ENCODE peak calls at places on chromosome 13, in ten cellular contexts. One of them, this sample, is unnamed.

GRCh38 chr13:44906758-44907157 is 82.5 kb downstream of the NUFIP1 start:
- DNase-seq in C1 segment of cervical spinal cord: peak
- DNase-seq in neural crest cell: no peak
- DNase-seq in substantia nigra: peak
- DNase-seq in iPS-NIHi11: no peak
- DNase-seq in stimulated activated CD8-positive, alpha-beta memory T cell treated with anti-CD3 and anti-CD28 coated beads, Interleukin-4, amount 100 ng/mL, for 48 hours: no peak
- DNase-seq in tibial nerve: no peak
- DNase-seq in ecto neural progenitor cell: no peak
- DNase-seq in stimulated activated CD4-positive, alpha-beta T cell treated with anti-CD3 and anti-CD28 coated beads, TNF-alpha, amount 100 ng/mL, for 1 hour: no peak
- DNase-seq in erythroblast: no peak
- DNase-seq in this sample: no peak

GRCh38 chr13:107743100-107743499 is 472.2 kb downstream of the LIG4 start:
- DNase-seq in C1 segment of cervical spinal cord: no peak
- DNase-seq in neural crest cell: no peak
- DNase-seq in substantia nigra: no peak
- DNase-seq in iPS-NIHi11: no peak
- DNase-seq in stimulated activated CD8-positive, alpha-beta memory T cell treated with anti-CD3 and anti-CD28 coated beads, Interleukin-4, amount 100 ng/mL, for 48 hours: no peak
- DNase-seq in tibial nerve: no peak
- DNase-seq in ecto neural progenitor cell: no peak
- DNase-seq in stimulated activated CD4-positive, alpha-beta T cell treated with anti-CD3 and anti-CD28 coated beads, TNF-alpha, amount 100 ng/mL, for 1 hour: no peak
- DNase-seq in erythroblast: no peak
- DNase-seq in this sample: no peak

GRCh38 chr13:90868321-90868920 is 479.1 kb upstream of the MIR17HG start:
- DNase-seq in C1 segment of cervical spinal cord: no peak
- DNase-seq in neural crest cell: peak
- DNase-seq in substantia nigra: no peak
- DNase-seq in iPS-NIHi11: no peak
- DNase-seq in stimulated activated CD8-positive, alpha-beta memory T cell treated with anti-CD3 and anti-CD28 coated beads, Interleukin-4, amount 100 ng/mL, for 48 hours: no peak
- DNase-seq in tibial nerve: peak
- DNase-seq in ecto neural progenitor cell: no peak
- DNase-seq in stimulated activated CD4-positive, alpha-beta T cell treated with anti-CD3 and anti-CD28 coated beads, TNF-alpha, amount 100 ng/mL, for 1 hour: no peak
- DNase-seq in erythroblast: peak
- DNase-seq in this sample: no peak

GRCh38 chr13:42707596-42707995 is 73.8 kb upstream of the FAM216B start:
- DNase-seq in C1 segment of cervical spinal cord: no peak
- DNase-seq in neural crest cell: no peak
- DNase-seq in substantia nigra: no peak
- DNase-seq in iPS-NIHi11: no peak
- DNase-seq in stimulated activated CD8-positive, alpha-beta memory T cell treated with anti-CD3 and anti-CD28 coated beads, Interleukin-4, amount 100 ng/mL, for 48 hours: no peak
- DNase-seq in tibial nerve: no peak
- DNase-seq in ecto neural progenitor cell: no peak
- DNase-seq in stimulated activated CD4-positive, alpha-beta T cell treated with anti-CD3 and anti-CD28 coated beads, TNF-alpha, amount 100 ng/mL, for 1 hour: no peak
- DNase-seq in erythroblast: no peak
- DNase-seq in this sample: no peak

GRCh38 chr13:32200741-32201140 is 114.4 kb downstream of the ZAR1L start:
- DNase-seq in C1 segment of cervical spinal cord: peak
- DNase-seq in neural crest cell: no peak
- DNase-seq in substantia nigra: no peak
- DNase-seq in iPS-NIHi11: no peak
- DNase-seq in stimulated activated CD8-positive, alpha-beta memory T cell treated with anti-CD3 and anti-CD28 coated beads, Interleukin-4, amount 100 ng/mL, for 48 hours: no peak
- DNase-seq in tibial nerve: no peak
- DNase-seq in ecto neural progenitor cell: no peak
- DNase-seq in stimulated activated CD4-positive, alpha-beta T cell treated with anti-CD3 and anti-CD28 coated beads, TNF-alpha, amount 100 ng/mL, for 1 hour: no peak
- DNase-seq in erythroblast: no peak
- DNase-seq in this sample: no peak

GRCh38 chr13:28819748-28820098 is 416 bp upstream of the MTUS2 start:
- DNase-seq in C1 segment of cervical spinal cord: peak
- DNase-seq in neural crest cell: peak
- DNase-seq in substantia nigra: no peak
- DNase-seq in iPS-NIHi11: peak
- DNase-seq in stimulated activated CD8-positive, alpha-beta memory T cell treated with anti-CD3 and anti-CD28 coated beads, Interleukin-4, amount 100 ng/mL, for 48 hours: peak
- DNase-seq in tibial nerve: no peak
- DNase-seq in ecto neural progenitor cell: peak
- DNase-seq in stimulated activated CD4-positive, alpha-beta T cell treated with anti-CD3 and anti-CD28 coated beads, TNF-alpha, amount 100 ng/mL, for 1 hour: peak
- DNase-seq in erythroblast: peak
- DNase-seq in this sample: no peak

GRCh38 chr13:112880221-112880641 is 88.8 kb upstream of the MCF2L start:
- DNase-seq in C1 segment of cervical spinal cord: no peak
- DNase-seq in neural crest cell: no peak
- DNase-seq in substantia nigra: no peak
- DNase-seq in iPS-NIHi11: no peak
- DNase-seq in stimulated activated CD8-positive, alpha-beta memory T cell treated with anti-CD3 and anti-CD28 coated beads, Interleukin-4, amount 100 ng/mL, for 48 hours: no peak
- DNase-seq in tibial nerve: no peak
- DNase-seq in ecto neural progenitor cell: no peak
- DNase-seq in stimulated activated CD4-positive, alpha-beta T cell treated with anti-CD3 and anti-CD28 coated beads, TNF-alpha, amount 100 ng/mL, for 1 hour: no peak
- DNase-seq in erythroblast: no peak
- DNase-seq in this sample: no peak

GRCh38 chr13:90899411-90899810 is 448.1 kb upstream of the MIR17HG start:
- DNase-seq in C1 segment of cervical spinal cord: no peak
- DNase-seq in neural crest cell: no peak
- DNase-seq in substantia nigra: no peak
- DNase-seq in iPS-NIHi11: no peak
- DNase-seq in stimulated activated CD8-positive, alpha-beta memory T cell treated with anti-CD3 and anti-CD28 coated beads, Interleukin-4, amount 100 ng/mL, for 48 hours: no peak
- DNase-seq in tibial nerve: no peak
- DNase-seq in ecto neural progenitor cell: no peak
- DNase-seq in stimulated activated CD4-positive, alpha-beta T cell treated with anti-CD3 and anti-CD28 coated beads, TNF-alpha, amount 100 ng/mL, for 1 hour: no peak
- DNase-seq in erythroblast: no peak
- DNase-seq in this sample: no peak

GRCh38 chr13:40503026-40503425 is 163.4 kb downstream of the FOXO1 start:
- DNase-seq in C1 segment of cervical spinal cord: no peak
- DNase-seq in neural crest cell: no peak
- DNase-seq in substantia nigra: no peak
- DNase-seq in iPS-NIHi11: no peak
- DNase-seq in stimulated activated CD8-positive, alpha-beta memory T cell treated with anti-CD3 and anti-CD28 coated beads, Interleukin-4, amount 100 ng/mL, for 48 hours: no peak
- DNase-seq in tibial nerve: no peak
- DNase-seq in ecto neural progenitor cell: no peak
- DNase-seq in stimulated activated CD4-positive, alpha-beta T cell treated with anti-CD3 and anti-CD28 coated beads, TNF-alpha, amount 100 ng/mL, for 1 hour: no peak
- DNase-seq in erythroblast: no peak
- DNase-seq in this sample: no peak

GRCh38 chr13:113318956-113319355 is 21.9 kb downstream of the LAMP1 start:
- DNase-seq in C1 segment of cervical spinal cord: no peak
- DNase-seq in neural crest cell: no peak
- DNase-seq in substantia nigra: no peak
- DNase-seq in iPS-NIHi11: no peak
- DNase-seq in stimulated activated CD8-positive, alpha-beta memory T cell treated with anti-CD3 and anti-CD28 coated beads, Interleukin-4, amount 100 ng/mL, for 48 hours: no peak
- DNase-seq in tibial nerve: no peak
- DNase-seq in ecto neural progenitor cell: no peak
- DNase-seq in stimulated activated CD4-positive, alpha-beta T cell treated with anti-CD3 and anti-CD28 coated beads, TNF-alpha, amount 100 ng/mL, for 1 hour: no peak
- DNase-seq in erythroblast: no peak
- DNase-seq in this sample: no peak

GRCh38 chr13:95319551-95320274 is 18.5 kb upstream of the ABCC4 start:
- DNase-seq in C1 segment of cervical spinal cord: no peak
- DNase-seq in neural crest cell: no peak
- DNase-seq in substantia nigra: no peak
- DNase-seq in iPS-NIHi11: no peak
- DNase-seq in stimulated activated CD8-positive, alpha-beta memory T cell treated with anti-CD3 and anti-CD28 coated beads, Interleukin-4, amount 100 ng/mL, for 48 hours: no peak
- DNase-seq in tibial nerve: no peak
- DNase-seq in ecto neural progenitor cell: no peak
- DNase-seq in stimulated activated CD4-positive, alpha-beta T cell treated with anti-CD3 and anti-CD28 coated beads, TNF-alpha, amount 100 ng/mL, for 1 hour: no peak
- DNase-seq in erythroblast: no peak
- DNase-seq in this sample: no peak

GRCh38 chr13:110649551-110649950 is 34.2 kb downstream of the NAXD start:
- DNase-seq in C1 segment of cervical spinal cord: no peak
- DNase-seq in neural crest cell: no peak
- DNase-seq in substantia nigra: no peak
- DNase-seq in iPS-NIHi11: no peak
- DNase-seq in stimulated activated CD8-positive, alpha-beta memory T cell treated with anti-CD3 and anti-CD28 coated beads, Interleukin-4, amount 100 ng/mL, for 48 hours: no peak
- DNase-seq in tibial nerve: no peak
- DNase-seq in ecto neural progenitor cell: no peak
- DNase-seq in stimulated activated CD4-positive, alpha-beta T cell treated with anti-CD3 and anti-CD28 coated beads, TNF-alpha, amount 100 ng/mL, for 1 hour: no peak
- DNase-seq in erythroblast: no peak
- DNase-seq in this sample: no peak

GRCh38 chr13:48585456-48585840 is 52.6 kb upstream of the RCBTB2 start:
- DNase-seq in C1 segment of cervical spinal cord: peak
- DNase-seq in neural crest cell: peak
- DNase-seq in substantia nigra: peak
- DNase-seq in iPS-NIHi11: no peak
- DNase-seq in stimulated activated CD8-positive, alpha-beta memory T cell treated with anti-CD3 and anti-CD28 coated beads, Interleukin-4, amount 100 ng/mL, for 48 hours: no peak
- DNase-seq in tibial nerve: no peak
- DNase-seq in ecto neural progenitor cell: no peak
- DNase-seq in stimulated activated CD4-positive, alpha-beta T cell treated with anti-CD3 and anti-CD28 coated beads, TNF-alpha, amount 100 ng/mL, for 1 hour: no peak
- DNase-seq in erythroblast: no peak
- DNase-seq in this sample: no peak

GRCh38 chr13:113036401-113036800 is 67.4 kb downstream of the MCF2L start:
- DNase-seq in C1 segment of cervical spinal cord: no peak
- DNase-seq in neural crest cell: no peak
- DNase-seq in substantia nigra: no peak
- DNase-seq in iPS-NIHi11: no peak
- DNase-seq in stimulated activated CD8-positive, alpha-beta memory T cell treated with anti-CD3 and anti-CD28 coated beads, Interleukin-4, amount 100 ng/mL, for 48 hours: no peak
- DNase-seq in tibial nerve: no peak
- DNase-seq in ecto neural progenitor cell: no peak
- DNase-seq in stimulated activated CD4-positive, alpha-beta T cell treated with anti-CD3 and anti-CD28 coated beads, TNF-alpha, amount 100 ng/mL, for 1 hour: no peak
- DNase-seq in erythroblast: no peak
- DNase-seq in this sample: no peak

GRCh38 chr13:50123002-50123401 is 107.8 kb downstream of the KCNRG start:
- DNase-seq in C1 segment of cervical spinal cord: no peak
- DNase-seq in neural crest cell: no peak
- DNase-seq in substantia nigra: no peak
- DNase-seq in iPS-NIHi11: no peak
- DNase-seq in stimulated activated CD8-positive, alpha-beta memory T cell treated with anti-CD3 and anti-CD28 coated beads, Interleukin-4, amount 100 ng/mL, for 48 hours: no peak
- DNase-seq in tibial nerve: no peak
- DNase-seq in ecto neural progenitor cell: no peak
- DNase-seq in stimulated activated CD4-positive, alpha-beta T cell treated with anti-CD3 and anti-CD28 coated beads, TNF-alpha, amount 100 ng/mL, for 1 hour: no peak
- DNase-seq in erythroblast: no peak
- DNase-seq in this sample: no peak

GRCh38 chr13:102563267-102563666 is 33.5 kb upstream of the TPP2 start:
- DNase-seq in C1 segment of cervical spinal cord: no peak
- DNase-seq in neural crest cell: no peak
- DNase-seq in substantia nigra: no peak
- DNase-seq in iPS-NIHi11: no peak
- DNase-seq in stimulated activated CD8-positive, alpha-beta memory T cell treated with anti-CD3 and anti-CD28 coated beads, Interleukin-4, amount 100 ng/mL, for 48 hours: no peak
- DNase-seq in tibial nerve: no peak
- DNase-seq in ecto neural progenitor cell: no peak
- DNase-seq in stimulated activated CD4-positive, alpha-beta T cell treated with anti-CD3 and anti-CD28 coated beads, TNF-alpha, amount 100 ng/mL, for 1 hour: no peak
- DNase-seq in erythroblast: no peak
- DNase-seq in this sample: no peak

GRCh38 chr13:26220575-26220974 is 1.5 kb downstream of the RNF6 start:
- DNase-seq in C1 segment of cervical spinal cord: no peak
- DNase-seq in neural crest cell: no peak
- DNase-seq in substantia nigra: no peak
- DNase-seq in iPS-NIHi11: no peak
- DNase-seq in stimulated activated CD8-positive, alpha-beta memory T cell treated with anti-CD3 and anti-CD28 coated beads, Interleukin-4, amount 100 ng/mL, for 48 hours: no peak
- DNase-seq in tibial nerve: no peak
- DNase-seq in ecto neural progenitor cell: no peak
- DNase-seq in stimulated activated CD4-positive, alpha-beta T cell treated with anti-CD3 and anti-CD28 coated beads, TNF-alpha, amount 100 ng/mL, for 1 hour: no peak
- DNase-seq in erythroblast: peak
- DNase-seq in this sample: no peak

GRCh38 chr13:113552079-113552478 is 32.5 kb upstream of the TFDP1 start:
- DNase-seq in C1 segment of cervical spinal cord: no peak
- DNase-seq in neural crest cell: no peak
- DNase-seq in substantia nigra: no peak
- DNase-seq in iPS-NIHi11: no peak
- DNase-seq in stimulated activated CD8-positive, alpha-beta memory T cell treated with anti-CD3 and anti-CD28 coated beads, Interleukin-4, amount 100 ng/mL, for 48 hours: no peak
- DNase-seq in tibial nerve: no peak
- DNase-seq in ecto neural progenitor cell: no peak
- DNase-seq in stimulated activated CD4-positive, alpha-beta T cell treated with anti-CD3 and anti-CD28 coated beads, TNF-alpha, amount 100 ng/mL, for 1 hour: no peak
- DNase-seq in erythroblast: no peak
- DNase-seq in this sample: no peak

GRCh38 chr13:23822252-23822824 is 66.9 kb downstream of the MIPEP start:
- DNase-seq in C1 segment of cervical spinal cord: no peak
- DNase-seq in neural crest cell: no peak
- DNase-seq in substantia nigra: no peak
- DNase-seq in iPS-NIHi11: no peak
- DNase-seq in stimulated activated CD8-positive, alpha-beta memory T cell treated with anti-CD3 and anti-CD28 coated beads, Interleukin-4, amount 100 ng/mL, for 48 hours: no peak
- DNase-seq in tibial nerve: no peak
- DNase-seq in ecto neural progenitor cell: no peak
- DNase-seq in stimulated activated CD4-positive, alpha-beta T cell treated with anti-CD3 and anti-CD28 coated beads, TNF-alpha, amount 100 ng/mL, for 1 hour: no peak
- DNase-seq in erythroblast: no peak
- DNase-seq in this sample: no peak

GRCh38 chr13:28528848-28529247 is 33.9 kb upstream of the FLT1 start:
- DNase-seq in C1 segment of cervical spinal cord: no peak
- DNase-seq in neural crest cell: no peak
- DNase-seq in substantia nigra: no peak
- DNase-seq in iPS-NIHi11: no peak
- DNase-seq in stimulated activated CD8-positive, alpha-beta memory T cell treated with anti-CD3 and anti-CD28 coated beads, Interleukin-4, amount 100 ng/mL, for 48 hours: no peak
- DNase-seq in tibial nerve: no peak
- DNase-seq in ecto neural progenitor cell: no peak
- DNase-seq in stimulated activated CD4-positive, alpha-beta T cell treated with anti-CD3 and anti-CD28 coated beads, TNF-alpha, amount 100 ng/mL, for 1 hour: no peak
- DNase-seq in erythroblast: no peak
- DNase-seq in this sample: no peak

GRCh38 chr13:112053744-112054615 is 13.0 kb upstream of the SOX1 start:
- DNase-seq in C1 segment of cervical spinal cord: no peak
- DNase-seq in neural crest cell: no peak
- DNase-seq in substantia nigra: no peak
- DNase-seq in iPS-NIHi11: no peak
- DNase-seq in stimulated activated CD8-positive, alpha-beta memory T cell treated with anti-CD3 and anti-CD28 coated beads, Interleukin-4, amount 100 ng/mL, for 48 hours: no peak
- DNase-seq in tibial nerve: no peak
- DNase-seq in ecto neural progenitor cell: peak
- DNase-seq in stimulated activated CD4-positive, alpha-beta T cell treated with anti-CD3 and anti-CD28 coated beads, TNF-alpha, amount 100 ng/mL, for 1 hour: no peak
- DNase-seq in erythroblast: no peak
- DNase-seq in this sample: no peak

GRCh38 chr13:24271611-24272451 is 37.5 kb upstream of the C1QTNF9 start:
- DNase-seq in C1 segment of cervical spinal cord: peak
- DNase-seq in neural crest cell: peak
- DNase-seq in substantia nigra: peak
- DNase-seq in iPS-NIHi11: no peak
- DNase-seq in stimulated activated CD8-positive, alpha-beta memory T cell treated with anti-CD3 and anti-CD28 coated beads, Interleukin-4, amount 100 ng/mL, for 48 hours: peak
- DNase-seq in tibial nerve: peak
- DNase-seq in ecto neural progenitor cell: no peak
- DNase-seq in stimulated activated CD4-positive, alpha-beta T cell treated with anti-CD3 and anti-CD28 coated beads, TNF-alpha, amount 100 ng/mL, for 1 hour: no peak
- DNase-seq in erythroblast: peak
- DNase-seq in this sample: no peak

GRCh38 chr13:52428295-52428694 is 22.1 kb downstream of the VPS36 start:
- DNase-seq in C1 segment of cervical spinal cord: no peak
- DNase-seq in neural crest cell: no peak
- DNase-seq in substantia nigra: no peak
- DNase-seq in iPS-NIHi11: no peak
- DNase-seq in stimulated activated CD8-positive, alpha-beta memory T cell treated with anti-CD3 and anti-CD28 coated beads, Interleukin-4, amount 100 ng/mL, for 48 hours: no peak
- DNase-seq in tibial nerve: no peak
- DNase-seq in ecto neural progenitor cell: no peak
- DNase-seq in stimulated activated CD4-positive, alpha-beta T cell treated with anti-CD3 and anti-CD28 coated beads, TNF-alpha, amount 100 ng/mL, for 1 hour: no peak
- DNase-seq in erythroblast: peak
- DNase-seq in this sample: no peak

GRCh38 chr13:93226623-93227279 is at the start of gene GPC6:
- DNase-seq in C1 segment of cervical spinal cord: peak
- DNase-seq in neural crest cell: peak
- DNase-seq in substantia nigra: no peak
- DNase-seq in iPS-NIHi11: peak
- DNase-seq in stimulated activated CD8-positive, alpha-beta memory T cell treated with anti-CD3 and anti-CD28 coated beads, Interleukin-4, amount 100 ng/mL, for 48 hours: no peak
- DNase-seq in tibial nerve: peak
- DNase-seq in ecto neural progenitor cell: no peak
- DNase-seq in stimulated activated CD4-positive, alpha-beta T cell treated with anti-CD3 and anti-CD28 coated beads, TNF-alpha, amount 100 ng/mL, for 1 hour: no peak
- DNase-seq in erythroblast: peak
- DNase-seq in this sample: no peak

GRCh38 chr13:67443901-67444300 is 213.8 kb upstream of the PCDH9 start:
- DNase-seq in C1 segment of cervical spinal cord: no peak
- DNase-seq in neural crest cell: no peak
- DNase-seq in substantia nigra: no peak
- DNase-seq in iPS-NIHi11: no peak
- DNase-seq in stimulated activated CD8-positive, alpha-beta memory T cell treated with anti-CD3 and anti-CD28 coated beads, Interleukin-4, amount 100 ng/mL, for 48 hours: no peak
- DNase-seq in tibial nerve: no peak
- DNase-seq in ecto neural progenitor cell: no peak
- DNase-seq in stimulated activated CD4-positive, alpha-beta T cell treated with anti-CD3 and anti-CD28 coated beads, TNF-alpha, amount 100 ng/mL, for 1 hour: no peak
- DNase-seq in erythroblast: no peak
- DNase-seq in this sample: no peak

GRCh38 chr13:20721454-20722357 is 18.2 kb downstream of the IL17D start:
- DNase-seq in C1 segment of cervical spinal cord: no peak
- DNase-seq in neural crest cell: no peak
- DNase-seq in substantia nigra: no peak
- DNase-seq in iPS-NIHi11: peak
- DNase-seq in stimulated activated CD8-positive, alpha-beta memory T cell treated with anti-CD3 and anti-CD28 coated beads, Interleukin-4, amount 100 ng/mL, for 48 hours: peak
- DNase-seq in tibial nerve: peak
- DNase-seq in ecto neural progenitor cell: peak
- DNase-seq in stimulated activated CD4-positive, alpha-beta T cell treated with anti-CD3 and anti-CD28 coated beads, TNF-alpha, amount 100 ng/mL, for 1 hour: no peak
- DNase-seq in erythroblast: peak
- DNase-seq in this sample: no peak

GRCh38 chr13:50731400-50731799 is 112.1 kb downstream of the DLEU7 start:
- DNase-seq in C1 segment of cervical spinal cord: no peak
- DNase-seq in neural crest cell: no peak
- DNase-seq in substantia nigra: no peak
- DNase-seq in iPS-NIHi11: no peak
- DNase-seq in stimulated activated CD8-positive, alpha-beta memory T cell treated with anti-CD3 and anti-CD28 coated beads, Interleukin-4, amount 100 ng/mL, for 48 hours: no peak
- DNase-seq in tibial nerve: no peak
- DNase-seq in ecto neural progenitor cell: no peak
- DNase-seq in stimulated activated CD4-positive, alpha-beta T cell treated with anti-CD3 and anti-CD28 coated beads, TNF-alpha, amount 100 ng/mL, for 1 hour: no peak
- DNase-seq in erythroblast: no peak
- DNase-seq in this sample: no peak

GRCh38 chr13:90055121-90055520 is 1292.4 kb upstream of the MIR17HG start:
- DNase-seq in C1 segment of cervical spinal cord: no peak
- DNase-seq in neural crest cell: no peak
- DNase-seq in substantia nigra: no peak
- DNase-seq in iPS-NIHi11: peak
- DNase-seq in stimulated activated CD8-positive, alpha-beta memory T cell treated with anti-CD3 and anti-CD28 coated beads, Interleukin-4, amount 100 ng/mL, for 48 hours: no peak
- DNase-seq in tibial nerve: no peak
- DNase-seq in ecto neural progenitor cell: no peak
- DNase-seq in stimulated activated CD4-positive, alpha-beta T cell treated with anti-CD3 and anti-CD28 coated beads, TNF-alpha, amount 100 ng/mL, for 1 hour: no peak
- DNase-seq in erythroblast: no peak
- DNase-seq in this sample: no peak

This sample was measured in omental fat pad.